ENCODE peak calls at places on chromosome 9, in six cellular contexts. One of them, this sample, is unnamed.
A peak's percentile ranks its signal among the peaks of the same experiment; 100 is the strongest.

GRCh38 chr9:5871785-5872184 is 18.9 kb upstream of the MLANA start:
- DNase-seq in PC-3: no peak
- DNase-seq in left ventricle myocardium inferior: no peak
- DNase-seq in uterus: no peak
- DNase-seq in adrenal gland: no peak
- DNase-seq in lung: no peak
- DNase-seq in this sample: no peak

GRCh38 chr9:128722380-128723351 is 1.3 kb downstream of the ZDHHC12 start:
- DNase-seq in uterus: no peak
- DNase-seq in PC-3: no peak
- DNase-seq in left ventricle myocardium inferior: no peak
- DNase-seq in lung: no peak
- DNase-seq in adrenal gland: no peak
- DNase-seq in this sample: no peak

GRCh38 chr9:118318770-118319443 is 614.7 kb downstream of the TLR4 start:
- DNase-seq in lung: no peak
- DNase-seq in uterus: no peak
- DNase-seq in PC-3: peak; percentile 15
- DNase-seq in left ventricle myocardium inferior: no peak
- DNase-seq in adrenal gland: peak; percentile 86
- DNase-seq in this sample: peak; percentile 22

GRCh38 chr9:31541626-31542025 is 842.8 kb upstream of the ACO1 start:
- DNase-seq in left ventricle myocardium inferior: no peak
- DNase-seq in lung: no peak
- DNase-seq in PC-3: no peak
- DNase-seq in uterus: no peak
- DNase-seq in adrenal gland: no peak
- DNase-seq in this sample: no peak

GRCh38 chr9:122007837-122008236 is 85.3 kb downstream of the TTLL11 start:
- DNase-seq in lung: no peak
- DNase-seq in uterus: no peak
- DNase-seq in PC-3: no peak
- DNase-seq in adrenal gland: no peak
- DNase-seq in left ventricle myocardium inferior: no peak
- DNase-seq in this sample: no peak

GRCh38 chr9:35859310-35859994 is 10.7 kb downstream of the OR13J1 start:
- DNase-seq in uterus: no peak
- DNase-seq in left ventricle myocardium inferior: no peak
- DNase-seq in PC-3: peak; percentile 34
- DNase-seq in lung: peak; percentile 29
- DNase-seq in adrenal gland: peak; percentile 49
- DNase-seq in this sample: peak; percentile 65

GRCh38 chr9:137032893-137033292 is 1.0 kb upstream of the FUT7 start:
- DNase-seq in PC-3: no peak
- DNase-seq in lung: no peak
- DNase-seq in left ventricle myocardium inferior: peak; percentile 69
- DNase-seq in uterus: no peak
- DNase-seq in adrenal gland: peak; percentile 56
- DNase-seq in this sample: peak; percentile 65

GRCh38 chr9:96417610-96418073 is 528 bp downstream of the ZNF367 start:
- DNase-seq in lung: no peak
- DNase-seq in left ventricle myocardium inferior: peak; percentile 43
- DNase-seq in PC-3: no peak
- DNase-seq in uterus: no peak
- DNase-seq in adrenal gland: no peak
- DNase-seq in this sample: no peak

GRCh38 chr9:93114169-93114983 is 18.4 kb downstream of the CARD19 start:
- DNase-seq in left ventricle myocardium inferior: peak; percentile 13
- DNase-seq in PC-3: no peak
- DNase-seq in uterus: peak; percentile 17
- DNase-seq in adrenal gland: peak; percentile 18
- DNase-seq in lung: no peak
- DNase-seq in this sample: peak; percentile 57

GRCh38 chr9:2227468-2227867 is 212.3 kb downstream of the SMARCA2 start:
- DNase-seq in uterus: peak; percentile 81
- DNase-seq in PC-3: no peak
- DNase-seq in lung: no peak
- DNase-seq in left ventricle myocardium inferior: no peak
- DNase-seq in adrenal gland: peak; percentile 87
- DNase-seq in this sample: peak; percentile 60

GRCh38 chr9:92600742-92601261 is 65.0 kb upstream of the ECM2 start:
- DNase-seq in lung: no peak
- DNase-seq in PC-3: peak; percentile 8
- DNase-seq in uterus: peak; percentile 28
- DNase-seq in left ventricle myocardium inferior: no peak
- DNase-seq in adrenal gland: no peak
- DNase-seq in this sample: no peak

GRCh38 chr9:6852243-6852963 is 94.6 kb downstream of the KDM4C start:
- DNase-seq in adrenal gland: peak; percentile 64
- DNase-seq in lung: no peak
- DNase-seq in uterus: no peak
- DNase-seq in PC-3: peak; percentile 84
- DNase-seq in left ventricle myocardium inferior: no peak
- DNase-seq in this sample: no peak

GRCh38 chr9:69605406-69605805 is 66.8 kb downstream of the APBA1 start:
- DNase-seq in uterus: no peak
- DNase-seq in lung: no peak
- DNase-seq in left ventricle myocardium inferior: no peak
- DNase-seq in PC-3: no peak
- DNase-seq in adrenal gland: no peak
- DNase-seq in this sample: no peak

GRCh38 chr9:6873862-6874261 is 116.1 kb downstream of the KDM4C start:
- DNase-seq in left ventricle myocardium inferior: no peak
- DNase-seq in uterus: no peak
- DNase-seq in adrenal gland: peak; percentile 39
- DNase-seq in PC-3: no peak
- DNase-seq in lung: no peak
- DNase-seq in this sample: no peak

GRCh38 chr9:91843093-91843492 is 106.9 kb downstream of the ROR2 start:
- DNase-seq in uterus: no peak
- DNase-seq in lung: no peak
- DNase-seq in left ventricle myocardium inferior: no peak
- DNase-seq in adrenal gland: no peak
- DNase-seq in PC-3: no peak
- DNase-seq in this sample: no peak

GRCh38 chr9:133679466-133680051 is 43.4 kb downstream of the DBH start:
- DNase-seq in uterus: no peak
- DNase-seq in lung: no peak
- DNase-seq in PC-3: no peak
- DNase-seq in left ventricle myocardium inferior: peak; percentile 56
- DNase-seq in adrenal gland: peak; percentile 21
- DNase-seq in this sample: peak; percentile 87

GRCh38 chr9:133680976-133681657 is 45.0 kb downstream of the DBH start:
- DNase-seq in adrenal gland: no peak
- DNase-seq in uterus: no peak
- DNase-seq in left ventricle myocardium inferior: peak; percentile 13
- DNase-seq in lung: no peak
- DNase-seq in PC-3: no peak
- DNase-seq in this sample: no peak

GRCh38 chr9:133679056-133679455 is 42.9 kb downstream of the DBH start:
- DNase-seq in PC-3: no peak
- DNase-seq in left ventricle myocardium inferior: no peak
- DNase-seq in adrenal gland: no peak
- DNase-seq in lung: no peak
- DNase-seq in uterus: no peak
- DNase-seq in this sample: no peak

GRCh38 chr9:133681658-133682306 is 45.6 kb downstream of the DBH start:
- DNase-seq in lung: no peak
- DNase-seq in uterus: no peak
- DNase-seq in adrenal gland: no peak
- DNase-seq in PC-3: no peak
- DNase-seq in left ventricle myocardium inferior: peak; percentile 14
- DNase-seq in this sample: peak; percentile 57

GRCh38 chr9:133680250-133680975 is 44.2 kb downstream of the DBH start:
- DNase-seq in uterus: no peak
- DNase-seq in adrenal gland: no peak
- DNase-seq in PC-3: no peak
- DNase-seq in lung: no peak
- DNase-seq in left ventricle myocardium inferior: peak; percentile 11
- DNase-seq in this sample: peak; percentile 53
- H3K4me1 ChIP-seq in uterus: no peaks in the 10 kb centered on the region
- H3K4me1 ChIP-seq in adrenal gland: peaks cover 25% of the 10 kb centered on the region
- H3K4me1 ChIP-seq in PC-3: no peaks in the 10 kb centered on the region
- H3K4me1 ChIP-seq in lung: peaks cover 20% of the 10 kb centered on the region
- H3K4me1 ChIP-seq in left ventricle myocardium inferior: peaks cover 48% of the 10 kb centered on the region
- H3K4me1 ChIP-seq in this sample: peaks cover 2% of the 10 kb centered on the region

GRCh38 chr9:114131808-114132549 is 23.4 kb upstream of the COL27A1 start:
- DNase-seq in PC-3: no peak
- DNase-seq in left ventricle myocardium inferior: no peak
- DNase-seq in lung: no peak
- DNase-seq in adrenal gland: no peak
- DNase-seq in uterus: no peak
- DNase-seq in this sample: no peak
- H3K27me3 ChIP-seq in PC-3: peaks cover 6% of the 10 kb centered on the region
- H3K27me3 ChIP-seq in left ventricle myocardium inferior: no peaks in the 10 kb centered on the region
- H3K27me3 ChIP-seq in lung: no peaks in the 10 kb centered on the region
- H3K27me3 ChIP-seq in adrenal gland: no peaks in the 10 kb centered on the region
- H3K27me3 ChIP-seq in uterus: no peaks in the 10 kb centered on the region
- H3K27me3 ChIP-seq in this sample: no peaks in the 10 kb centered on the region

GRCh38 chr9:130871395-130872057 is 25.1 kb downstream of the QRFP start:
- DNase-seq in uterus: no peak
- DNase-seq in left ventricle myocardium inferior: no peak
- DNase-seq in PC-3: no peak
- DNase-seq in adrenal gland: no peak
- DNase-seq in lung: no peak
- DNase-seq in this sample: no peak

GRCh38 chr9:130868230-130868629 is 28.4 kb downstream of the QRFP start:
- DNase-seq in uterus: no peak
- DNase-seq in PC-3: no peak
- DNase-seq in left ventricle myocardium inferior: no peak
- DNase-seq in adrenal gland: no peak
- DNase-seq in lung: no peak
- DNase-seq in this sample: no peak

GRCh38 chr9:130867556-130867955 is 29.1 kb downstream of the QRFP start:
- DNase-seq in left ventricle myocardium inferior: no peak
- DNase-seq in lung: no peak
- DNase-seq in uterus: no peak
- DNase-seq in PC-3: no peak
- DNase-seq in adrenal gland: no peak
- DNase-seq in this sample: no peak

GRCh38 chr9:130870491-130871381 is 25.9 kb downstream of the QRFP start:
- DNase-seq in left ventricle myocardium inferior: no peak
- DNase-seq in adrenal gland: peak; percentile 36
- DNase-seq in uterus: no peak
- DNase-seq in lung: no peak
- DNase-seq in PC-3: no peak
- DNase-seq in this sample: peak; percentile 55

GRCh38 chr9:130869250-130869649 is 27.4 kb downstream of the QRFP start:
- DNase-seq in adrenal gland: peak; percentile 77
- DNase-seq in uterus: peak; percentile 66
- DNase-seq in lung: no peak
- DNase-seq in left ventricle myocardium inferior: peak; percentile 79
- DNase-seq in PC-3: no peak
- DNase-seq in this sample: peak; percentile 74
- H3K27ac ChIP-seq in adrenal gland: no peak overlapping the region
- H3K27ac ChIP-seq in uterus: peak overlapping the region; percentile 45
- H3K27ac ChIP-seq in lung: no peak overlapping the region
- H3K27ac ChIP-seq in left ventricle myocardium inferior: peak overlapping the region; percentile 91
- H3K27ac ChIP-seq in PC-3: no peak overlapping the region
- H3K27ac ChIP-seq in this sample: peak overlapping the region; percentile 2

DNA sequence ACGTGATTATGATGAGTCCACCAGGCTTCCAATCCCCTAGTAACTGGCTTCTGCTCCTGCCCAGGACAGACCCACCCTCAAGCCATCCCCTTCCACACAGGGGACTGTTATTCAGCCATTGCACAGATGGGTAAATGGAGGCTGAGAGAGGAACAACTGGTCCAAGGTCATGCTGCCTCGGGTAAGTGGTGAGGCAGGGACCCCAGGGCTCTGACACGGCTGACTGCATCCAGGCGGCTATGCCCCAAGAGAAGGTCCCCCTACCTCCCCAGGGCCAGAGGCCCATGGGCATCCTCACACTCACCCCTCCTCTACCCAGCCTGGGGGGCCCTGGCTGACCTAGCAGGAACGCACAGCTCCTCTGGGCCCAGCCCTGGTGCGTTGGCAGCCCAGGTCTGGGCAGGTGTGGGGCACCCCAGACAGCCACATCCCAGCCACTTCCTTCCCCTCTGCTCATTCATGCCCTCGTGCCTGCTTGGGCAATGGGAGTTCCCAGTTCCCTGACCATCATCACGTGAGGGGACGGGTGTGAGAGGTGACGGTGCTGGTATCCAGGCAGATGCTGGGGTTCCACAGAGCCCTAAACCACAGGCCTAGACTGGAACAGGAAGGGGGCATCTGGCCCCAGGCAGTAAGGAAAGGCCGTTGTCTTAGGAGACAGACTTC is 8.5 kb downstream of the RALGDS start:
- DNase-seq in PC-3: no peak
- DNase-seq in uterus: peak; percentile 43
- DNase-seq in lung: peak; percentile 79
- DNase-seq in adrenal gland: peak; percentile 76
- DNase-seq in left ventricle myocardium inferior: peak; percentile 45
- DNase-seq in this sample: peak; percentile 78
- H3K4me1 ChIP-seq in PC-3: no peaks in the 10 kb centered on the region
- H3K4me1 ChIP-seq in uterus: no peaks in the 10 kb centered on the region
- H3K4me1 ChIP-seq in lung: peaks cover 51% of the 10 kb centered on the region
- H3K4me1 ChIP-seq in adrenal gland: peaks cover 57% of the 10 kb centered on the region
- H3K4me1 ChIP-seq in left ventricle myocardium inferior: peaks cover 59% of the 10 kb centered on the region
- H3K4me1 ChIP-seq in this sample: peaks cover 26% of the 10 kb centered on the region

DNA sequence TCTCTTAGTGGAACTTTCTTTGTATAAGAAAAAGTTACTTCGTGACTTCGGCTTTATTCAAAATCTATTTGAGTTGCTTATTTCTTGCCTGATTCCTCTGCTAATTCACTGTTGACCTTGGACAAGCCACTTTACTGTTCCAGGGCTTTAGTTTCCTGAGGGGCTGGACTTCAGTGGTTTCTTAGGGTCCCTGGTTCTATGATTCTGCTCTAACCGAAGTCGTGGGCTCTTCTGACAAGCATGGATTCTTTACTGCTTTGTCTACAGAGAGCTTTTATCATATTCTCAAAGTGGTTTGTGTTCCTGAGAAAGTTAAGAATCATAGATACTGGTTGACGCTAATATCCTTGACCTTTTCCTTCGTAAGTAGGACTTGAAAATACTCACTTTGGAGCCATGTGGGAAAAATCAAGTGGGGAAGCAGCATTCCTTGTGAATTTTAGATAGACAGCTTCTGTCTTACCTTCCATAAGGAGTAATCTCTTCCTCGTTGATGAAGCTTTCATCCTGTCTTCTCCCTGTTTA is 21.1 kb downstream of the EXOSC2 start:
- DNase-seq in left ventricle myocardium inferior: no peak
- DNase-seq in lung: no peak
- DNase-seq in PC-3: no peak
- DNase-seq in adrenal gland: no peak
- DNase-seq in uterus: no peak
- DNase-seq in this sample: no peak
- H3K27me3 ChIP-seq in left ventricle myocardium inferior: no peaks in the 10 kb centered on the region
- H3K27me3 ChIP-seq in lung: no peaks in the 10 kb centered on the region
- H3K27me3 ChIP-seq in PC-3: no peaks in the 10 kb centered on the region
- H3K27me3 ChIP-seq in adrenal gland: no peaks in the 10 kb centered on the region
- H3K27me3 ChIP-seq in uterus: no peaks in the 10 kb centered on the region
- H3K27me3 ChIP-seq in this sample: no peaks in the 10 kb centered on the region

This sample was measured in right cardiac atrium.